ENCODE peak calls at places on chromosomes 16 and 17, in ten cellular contexts. M is NCI-H1092; D is activated effector memory CD4-positive, alpha-beta T cell treated with anti-CD3 and anti-CD28 coated beads, Interleukin-2, amount 50 U/mL, for 16 hours; P is stimulated activated CD4-positive, alpha-beta T cell treated with anti-CD3 and anti-CD28 coated beads, Interleukin-1b, Interleukin-23, amount 100 ng/mL, for 48 hours; T is T-helper 1 cell; K is fibroblast of villous mesenchyme; A is Ammon's horn; U is AG08395; S is ovary; E is hippocampal formation. V is an unnamed sample.

GRCh38 chr16:69861276-69862030 is 89.7 kb upstream of the CLEC18A start:
- DNase-seq in S (no peak), E (peak), M (peak), K (peak), A (peak), D (no peak), P (no peak), U (peak), T (no peak), V (no peak)

GRCh38 chr16:49000594-49000993 is 281.0 kb downstream of the CBLN1 start:
- DNase-seq in P (no peak), S (no peak), E (no peak), K (no peak), T (no peak), A (no peak), M (no peak), D (no peak), U (no peak), V (no peak)

GRCh38 chr17:38616361-38616760 is 10.6 kb upstream of the SRCIN1 start:
- DNase-seq in K (no peak), A (no peak), S (no peak), T (no peak), P (no peak), D (no peak), E (no peak), M (no peak), U (no peak), V (no peak)

GRCh38 chr16:48384305-48384981 is 770 bp downstream of the SIAH1 start:
- DNase-seq in D (peak), P (no peak), U (peak), S (peak), T (no peak), A (peak), E (no peak), M (peak), K (peak), V (no peak)

GRCh38 chr17:62892870-62893338 is 73.1 kb upstream of the TANC2 start:
- DNase-seq in T (no peak), D (no peak), M (no peak), A (peak), S (no peak), E (no peak), U (peak), P (peak), K (peak), V (no peak)

GRCh38 chr17:79045830-79046500 is 22.0 kb downstream of the C1QTNF1 start:
- DNase-seq in S (peak), K (peak), P (peak), A (peak), E (peak), U (peak), D (peak), T (peak), M (peak), V (peak)

GRCh38 chr16:86584071-86584685 is 5.8 kb downstream of the FOXL1 start:
- DNase-seq in T (no peak), S (no peak), D (no peak), U (no peak), M (no peak), E (no peak), K (no peak), P (no peak), A (no peak), V (no peak)

GRCh38 chr17:61409301-61410099 is 9.9 kb downstream of the TBX2 start:
- DNase-seq in A (peak), T (no peak), U (peak), S (peak), D (peak), E (peak), P (no peak), M (no peak), K (peak), V (peak)

GRCh38 chr16:11498683-11499082 is 88.0 kb downstream of the LITAF start:
- DNase-seq in D (no peak), P (no peak), S (no peak), U (no peak), E (no peak), K (no peak), A (no peak), M (no peak), T (no peak), V (no peak)

GRCh38 chr17:35132099-35132498 is 10.0 kb downstream of the NLE1 start:
- DNase-seq in U (no peak), S (no peak), A (no peak), M (no peak), E (no peak), K (no peak), P (no peak), D (no peak), T (no peak), V (no peak)

GRCh38 chr17:50135316-50136095 is 5.5 kb upstream of the SAMD14 start:
- DNase-seq in K (no peak), S (no peak), M (no peak), P (no peak), A (no peak), E (no peak), T (no peak), U (no peak), D (no peak), V (no peak)

GRCh38 chr16:676565-677297 is 1.3 kb downstream of the RHBDL1 start:
- DNase-seq in D (peak), S (no peak), K (no peak), U (no peak), M (no peak), E (no peak), P (no peak), A (no peak), T (no peak), V (no peak)

GRCh38 chr16:11989238-11990160 is 13.0 kb downstream of the SNX29 start:
- DNase-seq in D (no peak), U (no peak), A (peak), S (no peak), E (peak), M (no peak), P (no peak), K (no peak), T (no peak), V (no peak)

V was measured in chondrocyte.